ENCODE peak calls at places on chromosomes 6 and 20, in seven cellular contexts. B, R, A, K, Y, E and C are unnamed samples.
A peak's percentile ranks its signal among the peaks of the same experiment; 100 is the strongest.

GRCh38 chr6:130409394-130410095 is 43.7 kb downstream of the TMEM200A start:
- DNase-seq in R (no peak), E (no peak), B (no peak), A (no peak), K (no peak), Y (no peak), C (no peak)

GRCh38 chr20:61256365-61256764 is 4.3 kb downstream of the CDH4 start:
- DNase-seq in A (no peak), Y (no peak), E (no peak), K (no peak), B (no peak), R (no peak), C (no peak)

GRCh38 chr20:63955281-63955845 is 853 bp downstream of the UCKL1 start:
- DNase-seq in Y (no peak), B (peak; percentile 75), K (no peak), E (no peak), A (peak; percentile 92), R (peak; percentile 34), C (peak; percentile 64)

GRCh38 chr20:38764563-38765355 is 16.5 kb downstream of the ACTR5 start:
- DNase-seq in A (no peak), R (no peak), K (peak; percentile 58), Y (no peak), B (no peak), E (peak; percentile 6), C (peak; percentile 68)

GRCh38 chr6:108561742-108562502 is 1.2 kb downstream of the FOXO3 start:
- DNase-seq in A (peak; percentile 81), R (no peak), B (peak; percentile 54), K (no peak), Y (no peak), E (no peak), C (peak; percentile 33)

GRCh38 chr6:142942805-142943227 is 2.2 kb downstream of the HIVEP2 start:
- DNase-seq in R (peak; percentile 67), A (no peak), B (peak; percentile 36), Y (peak; percentile 59), E (no peak), K (no peak), C (no peak)

GRCh38 chr20:24100370-24101011 is 111.9 kb upstream of the GGTLC1 start:
- DNase-seq in A (no peak), K (no peak), Y (peak; percentile 59), B (peak; percentile 53), R (peak; percentile 41), E (peak; percentile 51), C (no peak)

GRCh38 chr6:101085327-101085726 is 204.2 kb upstream of the ASCC3 start:
- DNase-seq in K (no peak), B (no peak), A (no peak), E (no peak), Y (no peak), R (no peak), C (no peak)

GRCh38 chr20:11260611-11261010 is 586.8 kb upstream of the JAG1 start:
- DNase-seq in Y (no peak), B (no peak), E (no peak), K (no peak), A (no peak), R (no peak), C (no peak)

GRCh38 chr6:68777956-68778355 is 142.9 kb downstream of the ADGRB3 start:
- DNase-seq in R (no peak), B (peak; percentile 36), Y (no peak), K (no peak), E (no peak), A (no peak), C (no peak)

GRCh38 chr6:291148-291696 is 1.1 kb upstream of the DUSP22 start:
- DNase-seq in K (no peak), A (no peak), B (no peak), E (no peak), Y (no peak), R (peak; percentile 41), C (no peak)

GRCh38 chr6:169865346-169866139 is 114.1 kb downstream of the ERMARD start:
- DNase-seq in A (no peak), B (no peak), E (no peak), K (no peak), Y (no peak), R (no peak), C (no peak)

GRCh38 chr6:139370707-139371345 is 3.6 kb downstream of the CITED2 start:
- DNase-seq in B (no peak), A (no peak), R (no peak), K (no peak), E (no peak), Y (no peak), C (no peak)
- H3K27ac ChIP-seq in B (peak overlapping the region; percentile 76), A (peak overlapping the region; percentile 98), R (no peak overlapping the region), K (no peak overlapping the region), E (peak overlapping the region; percentile 55), Y (peak overlapping the region; percentile 40), C (no peak overlapping the region)

DNA sequence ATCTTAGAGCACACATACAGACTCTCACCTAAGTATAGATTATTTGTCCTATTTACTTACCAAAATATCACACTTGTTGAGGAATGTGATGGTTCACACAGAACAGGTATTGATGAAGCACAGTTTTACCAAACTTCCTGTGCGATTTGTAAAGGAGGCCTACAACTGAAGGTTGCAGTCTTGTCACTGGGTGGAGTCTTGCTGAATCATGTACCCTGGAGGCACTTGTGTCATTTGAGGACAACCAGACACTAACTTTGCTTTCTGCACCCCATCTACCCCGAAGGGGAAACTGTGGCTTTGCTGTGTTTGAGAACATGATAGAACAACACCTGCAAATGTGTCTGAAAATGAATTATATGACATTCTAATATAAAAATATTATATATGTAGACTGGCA is 32.4 kb upstream of the HINT3 start:
- DNase-seq in A (no peak), Y (no peak), K (no peak), B (no peak), E (no peak), R (no peak), C (no peak)
- H3K27ac ChIP-seq in A (no peak overlapping the region), Y (no peak overlapping the region), K (no peak overlapping the region), B (no peak overlapping the region), E (no peak overlapping the region), R (no peak overlapping the region), C (no peak overlapping the region)

GRCh38 chr6:26531897-26532296 is 6.3 kb upstream of the HMGN4 start:
- DNase-seq in K (no peak), B (no peak), R (no peak), E (no peak), Y (no peak), A (no peak), C (no peak)
- H3K27ac ChIP-seq in K (no peak overlapping the region), B (no peak overlapping the region), R (peak overlapping the region; percentile 93), E (peak overlapping the region; percentile 59), Y (peak overlapping the region; percentile 74), A (no peak overlapping the region), C (no peak overlapping the region)

DNA sequence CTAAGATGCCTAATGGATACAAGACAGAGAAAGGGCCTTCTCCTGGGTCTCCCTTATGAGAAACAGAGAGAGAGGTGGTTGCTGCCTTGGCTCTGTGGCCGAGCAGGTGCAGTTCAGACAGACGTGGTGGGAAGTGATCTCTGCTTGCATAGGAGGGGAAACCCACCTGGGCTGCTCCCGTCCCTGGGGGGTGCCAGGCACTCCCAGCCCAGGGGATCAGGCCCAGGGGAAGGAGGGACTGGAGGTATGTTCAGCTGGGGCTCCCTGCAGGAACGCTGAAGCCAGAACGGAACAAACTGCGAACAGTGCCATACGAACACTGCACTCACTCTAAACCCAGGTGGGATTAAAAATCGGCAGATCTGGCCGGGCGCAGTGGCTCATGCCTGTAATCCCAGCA is 35.7 kb upstream of the OVOL2 start:
- DNase-seq in E (no peak), R (no peak), K (no peak), A (no peak), Y (no peak), B (no peak), C (no peak)
- H3K27ac ChIP-seq in E (no peak overlapping the region), R (no peak overlapping the region), K (no peak overlapping the region), A (no peak overlapping the region), Y (no peak overlapping the region), B (no peak overlapping the region), C (no peak overlapping the region)